ENCODE peak calls at places on chromosome 1, in ten cellular contexts. One of them, this sample, is unnamed.

GRCh38 chr1:241323510-241323909 is 33.5 kb downstream of the RGS7 start:
- DNase-seq in heart left ventricle: no peak
- DNase-seq in H9: peak
- DNase-seq in RWPE2: no peak
- DNase-seq in prostate gland: no peak
- DNase-seq in Peyer's patch: no peak
- DNase-seq in stomach: peak
- DNase-seq in tibial artery: no peak
- DNase-seq in AG04450: no peak
- DNase-seq in left ventricle myocardium inferior: no peak
- DNase-seq in this sample: peak

GRCh38 chr1:174116042-174116441 is 43.3 kb upstream of the RABGAP1L start:
- DNase-seq in heart left ventricle: no peak
- DNase-seq in H9: no peak
- DNase-seq in RWPE2: no peak
- DNase-seq in prostate gland: no peak
- DNase-seq in Peyer's patch: no peak
- DNase-seq in stomach: no peak
- DNase-seq in tibial artery: no peak
- DNase-seq in AG04450: no peak
- DNase-seq in left ventricle myocardium inferior: no peak
- DNase-seq in this sample: no peak

GRCh38 chr1:94873520-94874351 is 53.2 kb downstream of the CNN3 start:
- DNase-seq in heart left ventricle: no peak
- DNase-seq in H9: no peak
- DNase-seq in RWPE2: no peak
- DNase-seq in prostate gland: peak
- DNase-seq in Peyer's patch: no peak
- DNase-seq in stomach: no peak
- DNase-seq in tibial artery: no peak
- DNase-seq in AG04450: no peak
- DNase-seq in left ventricle myocardium inferior: no peak
- DNase-seq in this sample: no peak

GRCh38 chr1:213492161-213493041 is 441.4 kb downstream of the RPS6KC1 start:
- DNase-seq in heart left ventricle: no peak
- DNase-seq in H9: no peak
- DNase-seq in RWPE2: no peak
- DNase-seq in prostate gland: no peak
- DNase-seq in Peyer's patch: no peak
- DNase-seq in stomach: no peak
- DNase-seq in tibial artery: no peak
- DNase-seq in AG04450: no peak
- DNase-seq in left ventricle myocardium inferior: no peak
- DNase-seq in this sample: no peak

GRCh38 chr1:246415028-246415427 is 92.1 kb downstream of the SMYD3 start:
- DNase-seq in heart left ventricle: no peak
- DNase-seq in H9: no peak
- DNase-seq in RWPE2: no peak
- DNase-seq in prostate gland: no peak
- DNase-seq in Peyer's patch: no peak
- DNase-seq in stomach: no peak
- DNase-seq in tibial artery: no peak
- DNase-seq in AG04450: no peak
- DNase-seq in left ventricle myocardium inferior: no peak
- DNase-seq in this sample: no peak

GRCh38 chr1:109148838-109149555 is 35.1 kb downstream of the ELAPOR1 start:
- DNase-seq in heart left ventricle: no peak
- DNase-seq in H9: no peak
- DNase-seq in RWPE2: no peak
- DNase-seq in prostate gland: no peak
- DNase-seq in Peyer's patch: no peak
- DNase-seq in stomach: no peak
- DNase-seq in tibial artery: no peak
- DNase-seq in AG04450: no peak
- DNase-seq in left ventricle myocardium inferior: no peak
- DNase-seq in this sample: no peak

GRCh38 chr1:65948609-65949229 is 156.0 kb downstream of the PDE4B start:
- DNase-seq in heart left ventricle: no peak
- DNase-seq in H9: no peak
- DNase-seq in RWPE2: no peak
- DNase-seq in prostate gland: no peak
- DNase-seq in Peyer's patch: no peak
- DNase-seq in stomach: no peak
- DNase-seq in tibial artery: no peak
- DNase-seq in AG04450: no peak
- DNase-seq in left ventricle myocardium inferior: no peak
- DNase-seq in this sample: peak

GRCh38 chr1:70685300-70686286 is 274.5 kb downstream of the CTH start:
- DNase-seq in heart left ventricle: peak
- DNase-seq in H9: peak
- DNase-seq in RWPE2: no peak
- DNase-seq in prostate gland: peak
- DNase-seq in Peyer's patch: no peak
- DNase-seq in stomach: peak
- DNase-seq in tibial artery: peak
- DNase-seq in AG04450: peak
- DNase-seq in left ventricle myocardium inferior: peak
- DNase-seq in this sample: peak

GRCh38 chr1:6129313-6129712 is 50.8 kb downstream of the CHD5 start:
- DNase-seq in heart left ventricle: no peak
- DNase-seq in H9: no peak
- DNase-seq in RWPE2: peak
- DNase-seq in prostate gland: no peak
- DNase-seq in Peyer's patch: no peak
- DNase-seq in stomach: no peak
- DNase-seq in tibial artery: no peak
- DNase-seq in AG04450: no peak
- DNase-seq in left ventricle myocardium inferior: no peak
- DNase-seq in this sample: no peak

GRCh38 chr1:93552751-93553455 is 105.0 kb downstream of the FNBP1L start:
- DNase-seq in heart left ventricle: no peak
- DNase-seq in H9: no peak
- DNase-seq in RWPE2: no peak
- DNase-seq in prostate gland: no peak
- DNase-seq in Peyer's patch: no peak
- DNase-seq in stomach: no peak
- DNase-seq in tibial artery: no peak
- DNase-seq in AG04450: no peak
- DNase-seq in left ventricle myocardium inferior: peak
- DNase-seq in this sample: peak

GRCh38 chr1:41417746-41418145 is 56.5 kb downstream of the FOXO6 start:
- DNase-seq in heart left ventricle: no peak
- DNase-seq in H9: no peak
- DNase-seq in RWPE2: no peak
- DNase-seq in prostate gland: no peak
- DNase-seq in Peyer's patch: no peak
- DNase-seq in stomach: no peak
- DNase-seq in tibial artery: no peak
- DNase-seq in AG04450: no peak
- DNase-seq in left ventricle myocardium inferior: no peak
- DNase-seq in this sample: no peak

GRCh38 chr1:41418868-41419583 is 57.8 kb downstream of the FOXO6 start:
- DNase-seq in heart left ventricle: peak
- DNase-seq in H9: peak
- DNase-seq in RWPE2: peak
- DNase-seq in prostate gland: peak
- DNase-seq in Peyer's patch: no peak
- DNase-seq in stomach: peak
- DNase-seq in tibial artery: peak
- DNase-seq in AG04450: peak
- DNase-seq in left ventricle myocardium inferior: peak
- DNase-seq in this sample: peak

GRCh38 chr1:41416552-41417334 is 55.5 kb downstream of the FOXO6 start:
- DNase-seq in heart left ventricle: peak
- DNase-seq in H9: peak
- DNase-seq in RWPE2: peak
- DNase-seq in prostate gland: peak
- DNase-seq in Peyer's patch: peak
- DNase-seq in stomach: peak
- DNase-seq in tibial artery: peak
- DNase-seq in AG04450: peak
- DNase-seq in left ventricle myocardium inferior: peak
- DNase-seq in this sample: peak

GRCh38 chr1:41416081-41416480 is 54.8 kb downstream of the FOXO6 start:
- DNase-seq in heart left ventricle: no peak
- DNase-seq in H9: no peak
- DNase-seq in RWPE2: peak
- DNase-seq in prostate gland: no peak
- DNase-seq in Peyer's patch: no peak
- DNase-seq in stomach: no peak
- DNase-seq in tibial artery: no peak
- DNase-seq in AG04450: no peak
- DNase-seq in left ventricle myocardium inferior: no peak
- DNase-seq in this sample: no peak

DNA sequence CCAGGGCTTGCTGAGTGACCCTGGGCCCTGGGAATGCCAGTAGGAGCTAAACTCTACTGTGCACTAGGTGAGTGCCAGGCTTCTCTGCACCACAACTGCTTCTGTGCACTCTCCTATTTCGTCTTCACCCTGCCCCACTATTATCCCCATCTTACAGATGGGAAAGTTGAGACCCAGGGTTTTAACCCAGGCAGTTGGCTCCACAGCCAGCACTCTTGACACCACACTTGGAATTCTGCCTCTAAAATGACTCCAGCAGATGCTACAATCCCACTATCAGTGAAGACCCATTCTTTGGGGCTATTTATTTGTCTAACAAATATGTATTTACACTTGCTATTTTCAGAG is 56.1 kb downstream of the FOXO6 start:
- DNase-seq in heart left ventricle: no peak
- DNase-seq in H9: no peak
- DNase-seq in RWPE2: no peak
- DNase-seq in prostate gland: no peak
- DNase-seq in Peyer's patch: no peak
- DNase-seq in stomach: no peak
- DNase-seq in tibial artery: no peak
- DNase-seq in AG04450: no peak
- DNase-seq in left ventricle myocardium inferior: no peak
- DNase-seq in this sample: no peak
- TF ChIP-seq CTCF in heart left ventricle: no peak
- TF ChIP-seq CTCF in H9: no peak
- TF ChIP-seq CTCF in RWPE2: peak
- TF ChIP-seq CTCF in prostate gland: no peak
- TF ChIP-seq CTCF in Peyer's patch: no peak
- TF ChIP-seq CTCF in stomach: no peak
- TF ChIP-seq CTCF in tibial artery: no peak
- TF ChIP-seq CTCF in AG04450: no peak
- TF ChIP-seq CTCF in left ventricle myocardium inferior: peak
- TF ChIP-seq CTCF in this sample: no peak

DNA sequence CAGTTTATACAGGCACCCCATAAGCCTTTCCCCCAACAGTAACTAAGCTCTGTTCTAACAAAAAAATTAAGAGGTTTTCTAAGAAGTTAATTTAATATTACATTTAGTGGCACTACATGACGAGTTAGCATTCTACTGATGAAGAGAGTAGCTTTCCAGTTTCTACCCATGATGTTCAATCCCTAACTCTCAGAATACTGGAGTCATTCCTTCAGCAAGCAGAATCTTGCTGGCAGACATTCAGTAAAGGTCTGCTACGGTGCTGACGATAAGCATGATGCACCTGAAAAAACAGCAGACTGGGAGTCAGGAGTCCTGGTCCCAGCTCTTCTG is 24.5 kb downstream of the SRSF4 start:
- DNase-seq in heart left ventricle: no peak
- DNase-seq in H9: no peak
- DNase-seq in RWPE2: no peak
- DNase-seq in prostate gland: no peak
- DNase-seq in Peyer's patch: no peak
- DNase-seq in stomach: no peak
- DNase-seq in tibial artery: no peak
- DNase-seq in AG04450: no peak
- DNase-seq in left ventricle myocardium inferior: no peak
- DNase-seq in this sample: no peak
- H3K27ac ChIP-seq in heart left ventricle: peak
- H3K27ac ChIP-seq in H9: no peak
- H3K27ac ChIP-seq in RWPE2: no peak
- H3K27ac ChIP-seq in prostate gland: no peak
- H3K27ac ChIP-seq in Peyer's patch: no peak
- H3K27ac ChIP-seq in stomach: no peak
- H3K27ac ChIP-seq in tibial artery: no peak
- H3K27ac ChIP-seq in AG04450: no peak
- H3K27ac ChIP-seq in left ventricle myocardium inferior: peak
- H3K27ac ChIP-seq in this sample: peak

DNA sequence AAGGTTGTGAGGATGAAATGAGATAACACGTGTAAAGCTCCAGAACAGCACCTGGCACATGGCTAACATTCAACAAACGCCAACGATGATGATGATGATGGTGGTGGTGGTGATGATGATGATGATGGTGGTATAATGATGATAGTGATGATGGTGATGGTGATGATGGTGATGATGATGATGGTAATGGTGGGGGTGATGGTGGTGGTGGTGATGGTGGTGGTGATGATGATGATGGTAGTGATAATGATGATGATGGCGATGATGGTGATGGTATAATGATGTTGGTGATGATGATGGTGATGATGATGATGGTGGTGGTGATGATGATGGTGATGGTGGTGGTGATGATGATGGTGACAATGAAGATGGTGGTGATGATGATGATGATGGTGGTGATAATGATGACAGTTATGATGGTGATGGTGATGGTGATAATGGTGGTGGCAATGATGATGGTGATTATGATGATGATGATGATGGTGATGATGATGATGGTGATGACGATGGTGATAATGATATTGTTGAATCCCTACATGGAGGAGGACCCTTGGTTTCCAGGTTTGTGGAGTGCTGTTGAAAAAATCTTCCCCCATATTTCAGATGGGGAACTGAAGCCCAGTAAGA is 54.1 kb downstream of the DMRTA2 start:
- DNase-seq in heart left ventricle: no peak
- DNase-seq in H9: no peak
- DNase-seq in RWPE2: no peak
- DNase-seq in prostate gland: no peak
- DNase-seq in Peyer's patch: no peak
- DNase-seq in stomach: no peak
- DNase-seq in tibial artery: no peak
- DNase-seq in AG04450: no peak
- DNase-seq in left ventricle myocardium inferior: no peak
- DNase-seq in this sample: no peak
- TF ChIP-seq CTCF in heart left ventricle: no peak
- TF ChIP-seq CTCF in H9: no peak
- TF ChIP-seq CTCF in RWPE2: no peak
- TF ChIP-seq CTCF in prostate gland: no peak
- TF ChIP-seq CTCF in Peyer's patch: no peak
- TF ChIP-seq CTCF in stomach: no peak
- TF ChIP-seq CTCF in tibial artery: no peak
- TF ChIP-seq CTCF in AG04450: no peak
- TF ChIP-seq CTCF in left ventricle myocardium inferior: no peak
- TF ChIP-seq CTCF in this sample: no peak

DNA sequence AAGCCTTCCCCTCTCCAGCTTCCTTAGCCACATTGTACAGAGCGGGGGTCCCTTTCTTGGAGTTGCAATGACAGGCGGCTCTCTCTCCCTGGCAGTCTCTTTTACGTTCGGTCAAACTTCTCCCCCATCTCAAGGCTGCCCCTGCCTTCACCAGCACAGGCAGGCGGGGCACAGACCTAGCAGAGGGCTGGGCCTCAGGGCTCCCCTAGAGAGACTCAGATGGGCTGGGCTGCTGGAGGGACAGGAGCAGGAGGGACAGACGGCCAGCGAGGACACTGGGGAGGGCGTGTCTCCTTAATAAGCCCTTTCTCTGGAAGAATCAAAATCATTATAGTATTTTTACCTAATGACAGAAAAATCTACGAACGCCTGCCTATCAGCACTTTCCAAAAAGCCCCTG is 79.6 kb downstream of the CASZ1 start:
- DNase-seq in heart left ventricle: no peak
- DNase-seq in H9: no peak
- DNase-seq in RWPE2: no peak
- DNase-seq in prostate gland: no peak
- DNase-seq in Peyer's patch: no peak
- DNase-seq in stomach: no peak
- DNase-seq in tibial artery: no peak
- DNase-seq in AG04450: no peak
- DNase-seq in left ventricle myocardium inferior: no peak
- DNase-seq in this sample: no peak
- H3K27ac ChIP-seq in heart left ventricle: peak
- H3K27ac ChIP-seq in H9: no peak
- H3K27ac ChIP-seq in RWPE2: no peak
- H3K27ac ChIP-seq in prostate gland: no peak
- H3K27ac ChIP-seq in Peyer's patch: no peak
- H3K27ac ChIP-seq in stomach: peak
- H3K27ac ChIP-seq in tibial artery: no peak
- H3K27ac ChIP-seq in AG04450: no peak
- H3K27ac ChIP-seq in left ventricle myocardium inferior: peak
- H3K27ac ChIP-seq in this sample: no peak